ENCODE peak calls at places on chromosomes 13 and 19, in seven cellular contexts. Z, G, T, M, X, U and R are unnamed samples.

GRCh38 chr13:20359335-20359734 is 127.2 kb upstream of the GJB6 start:
- DNase-seq in M (peak), U (no peak), X (no peak), T (no peak), Z (no peak), G (no peak), R (peak)

GRCh38 chr19:49061445-49061844 is 3.2 kb downstream of the NTF4 start:
- DNase-seq in X (peak), Z (no peak), M (no peak), T (no peak), U (no peak), G (no peak), R (no peak)

GRCh38 chr13:111152836-111153235 is 37.7 kb downstream of the ARHGEF7 start:
- DNase-seq in Z (no peak), T (no peak), X (no peak), U (no peak), G (no peak), M (no peak), R (no peak)

GRCh38 chr19:610801-611505 is 21.3 kb downstream of the HCN2 start:
- DNase-seq in G (no peak), Z (peak), X (peak), T (no peak), M (peak), U (no peak), R (no peak)

GRCh38 chr13:51769455-51770127 is 34.4 kb downstream of the DHRS12 start:
- DNase-seq in T (no peak), G (no peak), U (no peak), X (no peak), Z (peak), M (no peak), R (no peak)

GRCh38 chr19:56692496-56692895 is 20.9 kb upstream of the ZNF835 start:
- DNase-seq in Z (no peak), M (no peak), T (no peak), X (no peak), G (no peak), U (no peak), R (no peak)

GRCh38 chr19:30361107-30361447 is 11.1 kb upstream of the ZNF536 start:
- DNase-seq in T (no peak), G (no peak), M (no peak), U (no peak), X (no peak), Z (no peak), R (no peak)

GRCh38 chr13:92805766-92806165 is 420.8 kb upstream of the GPC6 start:
- DNase-seq in T (no peak), X (no peak), U (no peak), M (no peak), G (no peak), Z (no peak), R (no peak)

GRCh38 chr19:6161271-6161850 is 25.9 kb downstream of the ACSBG2 start:
- DNase-seq in X (peak), G (peak), Z (no peak), M (no peak), T (peak), U (no peak), R (peak)

GRCh38 chr13:31134055-31134711 is 27.5 kb downstream of the HSPH1 start:
- DNase-seq in X (no peak), M (no peak), T (no peak), Z (no peak), U (no peak), G (no peak), R (no peak)

GRCh38 chr19:28519218-28519779 is 693.7 kb downstream of the UQCRFS1 start:
- DNase-seq in M (no peak), X (no peak), U (no peak), Z (no peak), G (no peak), T (no peak), R (no peak)

GRCh38 chr19:4472174-4472974 is at the start of gene HDGFL2:
- DNase-seq in X (no peak), M (no peak), Z (no peak), T (no peak), G (no peak), U (peak), R (no peak)

GRCh38 chr19:16571689-16572331 is 405 bp downstream of the SLC35E1 start:
- DNase-seq in U (peak), G (no peak), T (no peak), M (no peak), X (peak), Z (no peak), R (no peak)

GRCh38 chr13:59356607-59357006 is 807.1 kb downstream of the DIAPH3 start:
- DNase-seq in T (peak), X (no peak), Z (no peak), G (no peak), M (peak), U (peak), R (no peak)

GRCh38 chr13:95204231-95204765 is 97.0 kb downstream of the ABCC4 start:
- DNase-seq in Z (no peak), X (no peak), T (no peak), U (no peak), G (no peak), M (no peak), R (no peak)

DNA sequence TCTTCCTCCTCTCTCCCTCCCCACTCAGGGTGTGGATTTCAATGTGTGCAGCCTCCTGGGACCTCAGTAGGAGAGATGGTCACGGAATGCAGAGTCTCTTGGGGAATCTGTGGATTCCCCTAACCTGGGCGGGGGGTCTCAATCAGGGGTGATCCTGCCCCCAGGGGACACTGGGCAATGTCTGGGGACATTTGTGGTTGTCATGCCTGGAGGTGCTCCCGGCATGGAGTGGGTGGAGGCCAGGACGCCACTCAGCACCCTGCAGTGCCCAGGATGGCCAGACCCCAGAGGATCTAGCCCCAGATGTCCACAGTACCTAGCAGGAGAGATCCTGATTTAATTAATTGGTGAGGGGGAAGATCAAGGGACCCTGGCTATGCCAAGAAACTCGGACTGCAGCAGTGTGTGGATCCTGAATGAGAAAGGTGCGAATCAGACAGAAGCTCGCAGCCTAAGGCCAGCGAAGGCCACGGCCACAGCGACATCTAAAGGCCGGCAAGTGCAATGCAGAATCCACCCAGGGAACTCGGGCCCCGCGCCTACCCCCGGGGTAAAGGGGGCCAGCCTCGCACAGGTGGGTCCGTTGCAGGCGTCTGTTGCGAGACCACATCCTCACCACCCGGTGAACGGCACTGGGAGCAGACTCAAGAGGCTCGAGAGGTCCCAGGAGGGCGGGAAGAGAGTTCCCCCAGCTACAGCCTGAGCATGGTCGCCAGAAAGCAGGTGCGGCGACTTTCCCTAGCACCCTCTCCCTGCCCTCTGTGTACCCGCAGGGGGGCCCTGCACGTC is 88.8 kb downstream of the GNG7 start:
- DNase-seq in T (no peak), U (no peak), G (peak), Z (no peak), M (no peak), X (peak), R (peak)
- TF ChIP-seq CTCF in T (peak), U (peak), G (peak), Z (peak), M (peak), X (peak), R (peak)

DNA sequence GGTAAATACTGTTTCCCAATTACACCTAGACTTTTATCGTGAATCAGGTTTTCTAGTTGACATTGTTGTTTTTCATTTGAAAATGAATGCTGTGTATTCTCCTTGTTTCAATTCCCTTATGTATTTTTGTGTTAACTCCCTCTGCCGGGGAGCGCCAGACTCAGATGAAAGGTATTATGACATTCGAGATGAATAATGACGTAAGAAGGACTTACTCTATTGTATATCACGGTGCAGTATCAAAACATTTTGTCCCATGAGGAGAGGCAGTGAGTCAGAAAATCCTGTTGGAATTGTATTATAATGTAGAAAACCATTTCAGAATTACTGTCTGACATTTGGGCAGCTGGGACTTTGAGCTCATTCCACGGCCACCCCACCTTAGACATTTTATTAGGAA is 61.6 kb downstream of the LRCH1 start:
- DNase-seq in G (no peak), M (peak), X (no peak), Z (no peak), T (no peak), U (no peak), R (no peak)
- TF ChIP-seq CTCF in G (no peak), M (peak), X (no peak), Z (peak), T (no peak), U (no peak), R (no peak)

GRCh38 chr13:33710924-33711323 is 107.0 kb upstream of the RFC3 start:
- DNase-seq in T (no peak), G (no peak), X (no peak), U (no peak), Z (no peak), M (no peak), R (no peak)
- TF ChIP-seq CTCF in T (no peak), G (peak), X (no peak), U (no peak), Z (no peak), M (no peak), R (no peak)

GRCh38 chr13:38970380-38971051 is 20.1 kb downstream of the STOML3 start:
- DNase-seq in Z (no peak), U (no peak), G (no peak), X (no peak), M (no peak), T (no peak), R (no peak)
- TF ChIP-seq CTCF in Z (no peak), U (no peak), G (peak), X (no peak), M (no peak), T (no peak), R (no peak)

GRCh38 chr13:71213252-71213821 is 653.7 kb downstream of the DACH1 start:
- DNase-seq in M (no peak), T (no peak), G (no peak), Z (no peak), U (no peak), X (no peak), R (no peak)
- TF ChIP-seq CTCF in M (no peak), T (no peak), G (no peak), Z (no peak), U (no peak), X (no peak), R (no peak)

GRCh38 chr19:12993562-12993961 is 1.7 kb upstream of the NFIX start:
- DNase-seq in T (no peak), G (no peak), X (no peak), Z (no peak), U (no peak), M (no peak), R (no peak)
- TF ChIP-seq CTCF in T (no peak), G (no peak), X (no peak), Z (no peak), U (no peak), M (no peak), R (no peak)

GRCh38 chr13:98598043-98598442 is 21.1 kb upstream of the STK24 start:
- DNase-seq in U (no peak), X (no peak), G (peak), M (no peak), T (no peak), Z (no peak), R (no peak)
- TF ChIP-seq CTCF in U (no peak), X (no peak), G (peak), M (peak), T (no peak), Z (no peak), R (no peak)

GRCh38 chr19:52961981-52962380 is 700 bp downstream of the ZNF816 start:
- DNase-seq in U (no peak), T (no peak), G (no peak), M (no peak), X (no peak), Z (no peak), R (no peak)

GRCh38 chr19:52957591-52957990 is 5.1 kb downstream of the ZNF816 start:
- DNase-seq in G (no peak), U (no peak), M (no peak), X (no peak), T (no peak), Z (no peak), R (no peak)

GRCh38 chr19:52963229-52963760 is 614 bp upstream of the ZNF816 start:
- DNase-seq in X (peak), T (no peak), G (peak), Z (no peak), U (no peak), M (no peak), R (no peak)

GRCh38 chr19:52959613-52960295 is 2.9 kb downstream of the ZNF816 start:
- DNase-seq in U (no peak), T (no peak), M (no peak), G (no peak), Z (no peak), X (no peak), R (no peak)

DNA sequence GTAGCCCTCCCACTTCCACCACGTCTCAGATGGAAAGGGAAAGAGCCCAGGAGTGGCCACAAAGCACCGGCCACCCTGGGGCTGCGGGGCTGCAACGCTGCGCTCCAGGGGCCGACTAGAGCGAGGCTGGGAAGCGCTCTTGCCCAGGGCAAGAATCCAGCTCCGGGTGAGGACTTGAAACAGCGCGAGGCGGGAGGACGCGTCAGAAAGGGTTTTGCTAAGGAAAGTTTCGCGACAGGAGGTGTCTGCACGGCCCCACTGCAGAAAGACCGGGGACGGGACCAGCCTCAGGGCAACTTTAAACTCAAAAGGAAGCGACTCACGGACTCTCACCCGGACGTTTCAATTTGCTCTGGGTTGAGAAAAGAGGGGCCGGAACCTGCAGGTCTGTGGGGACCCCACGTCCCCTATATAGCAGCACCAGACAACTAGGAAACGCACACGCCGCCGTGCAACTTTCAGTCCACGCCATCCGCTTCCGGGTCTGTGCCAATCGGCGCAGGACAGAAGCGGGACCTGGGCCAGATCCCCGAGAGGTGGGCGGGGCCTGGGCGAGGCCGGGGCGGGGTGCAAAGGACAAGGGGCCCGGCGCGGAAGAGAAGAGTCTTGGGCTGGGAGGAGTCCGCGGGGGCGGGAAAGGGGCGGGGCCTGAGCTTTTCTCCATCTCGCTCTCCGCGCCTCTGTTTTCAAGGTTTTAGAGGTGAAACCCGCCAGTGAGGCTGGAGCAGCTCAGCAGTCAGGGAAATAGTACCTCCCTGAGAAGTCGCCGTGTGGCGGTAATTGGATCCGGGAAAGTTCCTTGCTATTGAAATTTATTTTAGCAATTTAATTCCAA is at the start of gene ZNF816:
- DNase-seq in G (peak), Z (peak), M (peak), T (peak), X (peak), U (peak), R (peak)
- TF ChIP-seq CTCF in G (no peak), Z (no peak), M (no peak), T (no peak), X (no peak), U (no peak), R (no peak)

GRCh38 chr13:90233933-90234672 is 1113.4 kb upstream of the MIR17HG start:
- DNase-seq in T (no peak), U (no peak), X (no peak), Z (no peak), M (no peak), G (no peak), R (no peak)
- TF ChIP-seq CTCF in T (no peak), U (no peak), X (no peak), Z (no peak), M (peak), G (peak), R (no peak)

GRCh38 chr19:45508681-45508930 is 1.3 kb downstream of the VASP start:
- DNase-seq in G (no peak), X (no peak), Z (no peak), M (no peak), T (no peak), U (no peak), R (no peak)

GRCh38 chr19:45507864-45508680 is 793 bp downstream of the VASP start:
- DNase-seq in U (peak), M (no peak), Z (no peak), T (no peak), X (peak), G (peak), R (peak)

GRCh38 chr19:45506991-45507863 is at the start of gene VASP:
- DNase-seq in U (peak), G (peak), T (peak), X (peak), Z (peak), M (peak), R (peak)

GRCh38 chr19:45509692-45510015 is 2.4 kb downstream of the VASP start:
- DNase-seq in U (no peak), G (no peak), M (no peak), X (no peak), Z (no peak), T (no peak), R (no peak)

DNA sequence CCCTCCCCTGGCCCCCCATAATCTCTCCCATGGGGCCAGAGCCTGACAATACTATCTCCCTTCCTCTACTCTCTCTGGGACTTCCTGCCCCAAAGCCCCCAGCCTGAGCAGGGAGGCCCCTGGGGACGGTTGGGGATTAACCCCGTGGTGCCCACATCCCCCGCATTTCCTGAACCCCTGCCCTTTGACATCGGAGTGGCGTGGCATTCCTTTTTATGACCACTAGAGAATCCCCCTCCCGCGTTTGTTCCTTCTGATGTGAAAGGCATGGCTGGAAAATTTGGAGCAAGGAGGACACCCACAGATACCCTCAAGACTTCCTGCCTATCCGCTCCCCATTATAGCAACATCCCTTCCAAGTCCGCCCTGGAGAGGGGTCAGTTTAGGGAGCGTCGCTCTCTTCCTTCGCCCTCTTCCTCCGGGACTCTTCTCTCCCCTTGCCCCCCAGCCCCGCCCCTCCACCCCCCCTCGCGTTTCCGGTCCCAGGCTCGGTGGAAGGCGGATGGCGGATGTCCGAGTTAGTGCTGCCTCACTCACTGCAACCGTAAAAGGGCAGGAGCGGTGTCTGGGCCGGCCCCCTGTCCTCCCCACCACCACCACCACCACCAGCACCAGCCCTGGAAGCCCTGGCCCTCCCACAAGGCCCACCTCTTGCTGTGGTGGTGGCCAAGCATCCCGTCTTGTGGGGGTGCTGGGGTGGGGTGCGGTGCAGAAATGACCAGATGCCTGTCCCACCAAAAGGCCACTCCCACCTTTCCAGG is 1.8 kb downstream of the VASP start:
- DNase-seq in G (peak), M (peak), U (peak), X (peak), Z (no peak), T (peak), R (peak)
- TF ChIP-seq CTCF in G (no peak), M (no peak), U (peak), X (no peak), Z (no peak), T (no peak), R (no peak)